ENCODE peak calls at places on chromosomes 6 and 20, in six cellular contexts. Q is IMR-90, Y is H1, L is mesendoderm, O is neuronal stem cell, N is mesenchymal stem cell. F is an unnamed sample.

GRCh38 chr6:2410982-2411381 is 165.6 kb upstream of the GMDS start:
- DNase-seq in Q (no peak), Y (no peak), L (no peak), O (no peak), N (no peak), F (no peak)

GRCh38 chr20:4455301-4455701 is 266.4 kb upstream of the PRND start:
- DNase-seq in Q (no peak), Y (no peak), L (peak), O (no peak), N (no peak), F (no peak)

GRCh38 chr6:1001655-1002349 is 308.9 kb upstream of the EXOC2 start:
- DNase-seq in Q (no peak), Y (no peak), L (no peak), O (no peak), N (no peak), F (no peak)

GRCh38 chr6:10847684-10848083 is 9.3 kb upstream of the MAK start:
- DNase-seq in Q (no peak), Y (no peak), L (no peak), O (no peak), N (no peak), F (no peak)

GRCh38 chr6:137699036-137699683 is 167.9 kb upstream of the TNFAIP3 start:
- DNase-seq in Q (peak), Y (no peak), L (no peak), O (no peak), N (peak), F (no peak)

GRCh38 chr6:46652232-46652602 is 401 bp downstream of the CYP39A1 start:
- DNase-seq in Q (no peak), Y (no peak), L (no peak), O (no peak), N (no peak), F (no peak)

GRCh38 chr20:59751075-59751711 is 146.9 kb downstream of the PHACTR3 start:
- DNase-seq in Q (peak), Y (peak), L (peak), O (peak), N (no peak), F (peak)

GRCh38 chr6:122389704-122390103 is 9.7 kb upstream of the HSF2 start:
- DNase-seq in Q (peak), Y (no peak), L (peak), O (no peak), N (peak), F (no peak)

GRCh38 chr6:52829046-52829817 is 11.4 kb downstream of the GSTA5 start:
- DNase-seq in Q (no peak), Y (no peak), L (no peak), O (no peak), N (no peak), F (no peak)

GRCh38 chr20:38167851-38168760 is 3.0 kb upstream of the TGM2 start:
- DNase-seq in Q (peak), Y (no peak), L (peak), O (no peak), N (peak), F (peak)

GRCh38 chr6:135180458-135181332 is at the start of gene MYB:
- DNase-seq in Q (peak), Y (no peak), L (peak), O (peak), N (peak), F (peak)

GRCh38 chr20:57398901-57399535 is 7.8 kb downstream of the RBM38 start:
- DNase-seq in Q (no peak), Y (no peak), L (no peak), O (no peak), N (no peak), F (no peak)

GRCh38 chr20:19835533-19836222 is 77.6 kb downstream of the RIN2 start:
- DNase-seq in Q (no peak), Y (no peak), L (peak), O (no peak), N (no peak), F (no peak)

GRCh38 chr20:31746068-31746878 is 7.2 kb downstream of the TPX2 start:
- DNase-seq in Q (no peak), Y (no peak), L (no peak), O (no peak), N (no peak), F (no peak)

GRCh38 chr20:31749223-31749622 is 10.1 kb downstream of the TPX2 start:
- DNase-seq in Q (no peak), Y (no peak), L (no peak), O (no peak), N (no peak), F (no peak)

GRCh38 chr20:31747640-31748039 is 8.6 kb downstream of the TPX2 start:
- DNase-seq in Q (peak), Y (no peak), L (peak), O (no peak), N (no peak), F (no peak)

DNA sequence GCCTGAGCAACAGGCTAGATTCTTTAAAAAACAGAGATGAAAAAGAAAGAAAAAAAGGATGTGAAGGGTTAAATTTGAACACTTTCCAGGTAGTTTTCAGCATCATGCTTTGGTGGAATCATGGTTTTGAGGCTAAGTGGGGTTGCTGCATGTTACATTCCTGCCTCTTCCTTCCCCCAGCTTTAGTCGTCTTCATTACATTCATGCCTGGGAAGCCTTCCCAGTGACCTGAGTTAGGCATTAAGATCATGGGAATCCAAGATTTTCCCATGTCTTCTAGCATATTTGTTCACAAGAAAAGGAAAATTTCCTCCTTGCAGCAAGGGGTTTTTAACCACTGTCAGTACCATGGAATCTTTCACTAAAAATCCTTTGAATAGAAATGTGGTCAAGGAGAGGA is 12.0 kb downstream of the TPX2 start:
- DNase-seq in Q (peak), Y (no peak), L (no peak), O (no peak), N (peak), F (no peak)
- H3K4ac ChIP-seq in Q (peak), Y (no peak), L (no peak), O (no peak), N (no peak), F (no peak)

DNA sequence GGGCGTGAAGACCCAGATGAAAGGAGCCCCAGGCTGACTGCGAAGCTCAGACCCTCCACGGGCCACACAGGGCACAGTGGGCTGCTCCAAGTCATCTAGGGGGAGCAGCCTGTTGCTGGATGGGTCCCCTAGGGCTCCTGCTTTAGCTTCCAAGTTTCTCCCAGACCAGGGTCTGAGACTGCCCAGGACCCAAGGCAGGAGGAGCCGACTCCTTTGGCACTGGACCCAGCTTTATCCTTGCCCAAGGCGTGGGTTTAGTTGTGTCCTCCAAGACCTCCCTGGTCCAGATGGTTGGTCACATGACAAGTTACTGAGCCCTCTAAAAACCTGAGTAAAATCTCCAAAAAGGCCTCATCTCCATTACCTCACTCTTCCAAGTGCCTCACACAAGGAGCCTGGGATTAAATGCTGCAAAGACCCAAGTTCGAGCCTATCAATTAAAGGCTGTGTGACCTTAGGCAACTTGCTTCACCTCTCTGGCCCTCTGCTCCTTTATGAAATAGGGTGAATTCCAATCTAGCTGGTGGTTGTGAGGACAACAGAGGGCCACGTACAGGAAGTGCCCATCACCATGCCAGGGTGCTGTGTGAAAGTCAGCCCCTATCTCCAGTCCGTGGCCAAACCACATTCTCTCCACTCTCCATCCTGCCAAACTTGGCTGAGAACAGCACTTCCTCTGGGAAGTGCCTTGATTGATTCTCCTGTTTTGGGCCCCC is 2.5 kb downstream of the NECAB3 start:
- DNase-seq in Q (no peak), Y (no peak), L (no peak), O (no peak), N (no peak), F (no peak)
- H3K4ac ChIP-seq in Q (no peak), Y (no peak), L (no peak), O (no peak), N (no peak), F (no peak)

GRCh38 chr6:44309092-44309491 is 4.1 kb downstream of the AARS2 start:
- DNase-seq in Q (peak), Y (no peak), L (no peak), O (no peak), N (no peak), F (no peak)
- H3K4ac ChIP-seq in Q (peak), Y (no peak), L (no peak), O (no peak), N (no peak), F (no peak)

DNA sequence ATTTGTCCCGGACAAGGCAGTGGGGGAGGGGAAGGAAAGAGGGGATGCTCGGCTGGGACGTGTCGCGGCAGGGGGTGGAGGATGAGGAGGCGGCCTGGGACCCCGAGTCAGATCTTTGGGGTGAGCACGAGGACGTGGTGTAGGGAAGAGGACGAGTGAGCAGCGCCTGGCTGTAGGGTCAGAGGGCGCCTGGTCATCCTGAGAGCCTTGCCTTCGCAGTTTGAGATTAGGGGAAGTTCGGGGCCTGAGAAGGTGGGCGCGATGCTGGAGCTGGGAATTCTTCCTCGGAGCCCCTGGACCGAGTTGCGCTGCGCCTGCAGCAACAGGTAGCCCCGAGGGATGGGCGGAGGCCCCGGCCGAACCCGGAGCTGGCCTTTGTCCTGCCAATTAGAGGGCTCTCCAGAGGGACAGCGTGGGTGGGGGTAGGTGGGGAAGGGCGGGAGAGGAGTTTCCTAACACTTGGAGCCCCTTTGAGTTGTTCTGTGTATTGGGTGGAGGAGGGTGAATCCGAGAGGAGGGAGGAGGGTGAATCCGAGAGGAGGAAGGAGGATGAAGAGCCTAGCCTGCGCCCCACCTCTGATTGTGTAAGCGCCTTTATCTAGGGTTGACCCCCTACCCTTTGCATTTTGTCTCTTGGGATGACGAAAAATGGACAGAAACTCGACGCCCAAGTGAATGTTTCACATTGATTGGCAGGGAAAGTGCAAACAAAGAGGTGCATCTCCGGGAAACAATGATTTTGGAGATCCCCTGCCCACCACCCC is 72.1 kb downstream of the SOX4 start:
- DNase-seq in Q (no peak), Y (peak), L (peak), O (peak), N (no peak), F (peak)
- H3K4ac ChIP-seq in Q (peak), Y (peak), L (peak), O (peak), N (no peak), F (peak)

GRCh38 chr6:31572041-31572911 is at the start of gene LTA:
- DNase-seq in Q (no peak), Y (no peak), L (no peak), O (no peak), N (no peak), F (no peak)

GRCh38 chr6:31575952-31576684 is 753 bp downstream of the TNF start:
- DNase-seq in Q (no peak), Y (no peak), L (no peak), O (no peak), N (no peak), F (no peak)

GRCh38 chr6:31575335-31575901 is at the start of gene TNF:
- DNase-seq in Q (no peak), Y (no peak), L (no peak), O (no peak), N (no peak), F (no peak)

GRCh38 chr6:31574106-31575061 is 981 bp upstream of the TNF start:
- DNase-seq in Q (no peak), Y (no peak), L (peak), O (no peak), N (no peak), F (peak)

GRCh38 chr6:31573239-31574105 is 1.4 kb downstream of the LTA start:
- DNase-seq in Q (no peak), Y (no peak), L (peak), O (no peak), N (no peak), F (no peak)
- H3K4ac ChIP-seq in Q (no peak), Y (no peak), L (no peak), O (no peak), N (no peak), F (no peak)

F was measured in H9.